ENCODE peak calls at places on chromosomes 3 and 15, in four cellular contexts. One of them, this sample, is unnamed.

GRCh38 chr3:32428092-32429068 is 36.7 kb downstream of the CMTM7 start:
- DNase-seq in mammary epithelial cell: no peak
- DNase-seq in SK-N-SH: no peak
- DNase-seq in Panc1: no peak
- DNase-seq in this sample: no peak

GRCh38 chr15:44584162-44584749 is 47.3 kb downstream of the EIF3J start:
- DNase-seq in mammary epithelial cell: peak; percentile 35
- DNase-seq in SK-N-SH: peak; percentile 43
- DNase-seq in Panc1: peak; percentile 36
- DNase-seq in this sample: no peak

GRCh38 chr15:38698215-38698614 is 133.6 kb upstream of the RASGRP1 start:
- DNase-seq in mammary epithelial cell: no peak
- DNase-seq in SK-N-SH: no peak
- DNase-seq in Panc1: no peak
- DNase-seq in this sample: no peak

GRCh38 chr3:61663728-61664492 is 102.5 kb downstream of the PTPRG start:
- DNase-seq in mammary epithelial cell: peak; percentile 71
- DNase-seq in SK-N-SH: peak; percentile 31
- DNase-seq in Panc1: no peak
- DNase-seq in this sample: no peak

GRCh38 chr3:82640254-82640653 is 878.8 kb upstream of the GBE1 start:
- DNase-seq in mammary epithelial cell: no peak
- DNase-seq in SK-N-SH: no peak
- DNase-seq in Panc1: no peak
- DNase-seq in this sample: no peak

GRCh38 chr3:66394261-66395249 is 106.3 kb downstream of the LRIG1 start:
- DNase-seq in mammary epithelial cell: no peak
- DNase-seq in SK-N-SH: no peak
- DNase-seq in Panc1: no peak
- DNase-seq in this sample: peak; percentile 58

GRCh38 chr3:113441051-113441770 is at the start of gene CFAP44:
- DNase-seq in mammary epithelial cell: peak; percentile 41
- DNase-seq in SK-N-SH: no peak
- DNase-seq in Panc1: no peak
- DNase-seq in this sample: no peak

GRCh38 chr3:168165390-168166269 is 69.9 kb upstream of the GOLIM4 start:
- DNase-seq in mammary epithelial cell: peak; percentile 53
- DNase-seq in SK-N-SH: peak; percentile 64
- DNase-seq in Panc1: peak; percentile 59
- DNase-seq in this sample: no peak

GRCh38 chr15:74327756-74328155 is 39.7 kb downstream of the CYP11A1 start:
- DNase-seq in mammary epithelial cell: no peak
- DNase-seq in SK-N-SH: no peak
- DNase-seq in Panc1: no peak
- DNase-seq in this sample: no peak

GRCh38 chr15:47756872-47757271 is 39.6 kb downstream of the SEMA6D start:
- DNase-seq in mammary epithelial cell: peak; percentile 76
- DNase-seq in SK-N-SH: no peak
- DNase-seq in Panc1: no peak
- DNase-seq in this sample: peak; percentile 15

GRCh38 chr3:127629462-127630403 is 748 bp downstream of the PODXL2 start:
- DNase-seq in mammary epithelial cell: no peak
- DNase-seq in SK-N-SH: peak; percentile 54
- DNase-seq in Panc1: no peak
- DNase-seq in this sample: no peak

GRCh38 chr3:164004205-164004604 is 1074.1 kb downstream of the SI start:
- DNase-seq in mammary epithelial cell: no peak
- DNase-seq in SK-N-SH: peak; percentile 14
- DNase-seq in Panc1: no peak
- DNase-seq in this sample: no peak

GRCh38 chr3:24377218-24377993 is 117.2 kb downstream of the THRB start:
- DNase-seq in mammary epithelial cell: no peak
- DNase-seq in SK-N-SH: no peak
- DNase-seq in Panc1: no peak
- DNase-seq in this sample: peak; percentile 19

GRCh38 chr15:71806452-71806931 is 3.9 kb upstream of the NR2E3 start:
- DNase-seq in mammary epithelial cell: peak; percentile 25
- DNase-seq in SK-N-SH: peak; percentile 73
- DNase-seq in Panc1: no peak
- DNase-seq in this sample: no peak

GRCh38 chr3:67377299-67377698 is 277.1 kb downstream of the SUCLG2 start:
- DNase-seq in mammary epithelial cell: no peak
- DNase-seq in SK-N-SH: no peak
- DNase-seq in Panc1: no peak
- DNase-seq in this sample: no peak

GRCh38 chr15:77440378-77440999 is 19.8 kb downstream of the HMG20A start:
- DNase-seq in mammary epithelial cell: peak; percentile 44
- DNase-seq in SK-N-SH: no peak
- DNase-seq in Panc1: no peak
- DNase-seq in this sample: no peak

GRCh38 chr15:77437264-77437663 is 16.6 kb downstream of the HMG20A start:
- DNase-seq in mammary epithelial cell: no peak
- DNase-seq in SK-N-SH: no peak
- DNase-seq in Panc1: no peak
- DNase-seq in this sample: no peak

DNA sequence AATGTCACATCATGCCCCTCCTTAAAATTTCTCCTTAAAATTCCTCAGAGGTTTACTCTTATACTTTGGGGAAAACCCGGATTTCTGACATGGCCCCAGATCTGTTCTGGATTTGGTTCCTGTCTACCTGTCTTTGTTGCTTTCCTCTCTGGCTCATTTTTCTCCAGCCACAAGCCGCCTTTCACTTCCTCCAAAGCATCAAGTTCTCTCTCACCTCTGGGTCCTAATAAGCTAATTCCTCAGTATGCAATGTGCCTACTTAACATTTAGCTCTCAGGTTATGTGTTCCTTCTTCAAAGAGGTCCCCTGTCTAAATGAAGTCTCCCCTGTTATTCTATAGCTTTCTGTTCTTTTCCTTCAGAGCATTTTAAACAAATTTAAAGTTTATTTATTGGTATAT is 16.1 kb downstream of the HMG20A start:
- DNase-seq in mammary epithelial cell: no peak
- DNase-seq in SK-N-SH: no peak
- DNase-seq in Panc1: no peak
- DNase-seq in this sample: no peak
- H3K4me1 ChIP-seq in mammary epithelial cell: no peaks in the 10 kb centered on the region
- H3K4me1 ChIP-seq in SK-N-SH: no peaks in the 10 kb centered on the region
- H3K4me1 ChIP-seq in Panc1: peaks cover 18% of the 10 kb centered on the region
- H3K4me1 ChIP-seq in this sample: no peaks in the 10 kb centered on the region

GRCh38 chr3:71486831-71487230 is 96.7 kb downstream of the FOXP1 start:
- DNase-seq in mammary epithelial cell: no peak
- DNase-seq in SK-N-SH: no peak
- DNase-seq in Panc1: no peak
- DNase-seq in this sample: no peak

GRCh38 chr3:71484452-71484851 is 99.1 kb downstream of the FOXP1 start:
- DNase-seq in mammary epithelial cell: no peak
- DNase-seq in SK-N-SH: no peak
- DNase-seq in Panc1: no peak
- DNase-seq in this sample: no peak

GRCh38 chr3:71482771-71483170 is 100.8 kb downstream of the FOXP1 start:
- DNase-seq in mammary epithelial cell: no peak
- DNase-seq in SK-N-SH: no peak
- DNase-seq in Panc1: no peak
- DNase-seq in this sample: no peak

GRCh38 chr3:71485903-71486302 is 97.6 kb downstream of the FOXP1 start:
- DNase-seq in mammary epithelial cell: no peak
- DNase-seq in SK-N-SH: no peak
- DNase-seq in Panc1: no peak
- DNase-seq in this sample: no peak

GRCh38 chr3:71484047-71484446 is 99.5 kb downstream of the FOXP1 start:
- DNase-seq in mammary epithelial cell: no peak
- DNase-seq in SK-N-SH: no peak
- DNase-seq in Panc1: no peak
- DNase-seq in this sample: no peak
- TF ChIP-seq CTCF in mammary epithelial cell: no peak
- TF ChIP-seq CTCF in SK-N-SH: no peak
- TF ChIP-seq CTCF in Panc1: no peak
- TF ChIP-seq CTCF in this sample: no peak

GRCh38 chr3:106341090-106341489 is 472.3 kb upstream of the CBLB start:
- DNase-seq in mammary epithelial cell: no peak
- DNase-seq in SK-N-SH: peak; percentile 78
- DNase-seq in Panc1: no peak
- DNase-seq in this sample: no peak
- H3K4me1 ChIP-seq in mammary epithelial cell: no peaks in the 10 kb centered on the region
- H3K4me1 ChIP-seq in SK-N-SH: peaks cover 5% of the 10 kb centered on the region
- H3K4me1 ChIP-seq in Panc1: no peaks in the 10 kb centered on the region
- H3K4me1 ChIP-seq in this sample: no peaks in the 10 kb centered on the region

DNA sequence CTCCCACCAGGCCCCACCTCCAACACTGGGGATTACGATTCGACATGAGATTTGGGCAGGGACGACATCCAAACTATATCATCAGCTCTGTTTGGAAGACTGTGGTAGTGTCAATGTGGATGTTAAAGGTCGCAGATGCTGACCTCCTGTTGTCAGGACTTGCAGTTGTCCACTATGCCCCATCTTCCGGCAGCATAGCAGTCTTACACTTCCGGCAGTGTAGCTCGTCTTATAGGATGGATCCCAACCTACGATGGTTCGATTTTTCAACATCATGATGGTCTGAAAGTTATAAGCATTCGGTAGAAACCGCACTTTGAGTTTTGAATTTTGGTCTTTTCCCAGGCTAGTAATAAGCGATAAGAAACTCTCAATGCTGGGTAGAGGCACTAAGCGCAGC is 20.6 kb downstream of the CLRN1 start:
- DNase-seq in mammary epithelial cell: no peak
- DNase-seq in SK-N-SH: no peak
- DNase-seq in Panc1: no peak
- DNase-seq in this sample: no peak
- TF ChIP-seq CTCF in mammary epithelial cell: no peak
- TF ChIP-seq CTCF in SK-N-SH: no peak
- TF ChIP-seq CTCF in Panc1: no peak
- TF ChIP-seq CTCF in this sample: no peak

GRCh38 chr15:64452988-64453688 is 7.2 kb upstream of the ZNF609 start:
- DNase-seq in mammary epithelial cell: no peak
- DNase-seq in SK-N-SH: no peak
- DNase-seq in Panc1: no peak
- DNase-seq in this sample: no peak

GRCh38 chr15:64456634-64457108 is 3.7 kb upstream of the ZNF609 start:
- DNase-seq in mammary epithelial cell: no peak
- DNase-seq in SK-N-SH: no peak
- DNase-seq in Panc1: no peak
- DNase-seq in this sample: no peak

GRCh38 chr15:64453689-64454037 is 6.7 kb upstream of the ZNF609 start:
- DNase-seq in mammary epithelial cell: no peak
- DNase-seq in SK-N-SH: no peak
- DNase-seq in Panc1: no peak
- DNase-seq in this sample: no peak

GRCh38 chr15:64454282-64454681 is 6.1 kb upstream of the ZNF609 start:
- DNase-seq in mammary epithelial cell: no peak
- DNase-seq in SK-N-SH: no peak
- DNase-seq in Panc1: no peak
- DNase-seq in this sample: no peak

GRCh38 chr15:64455951-64456350 is 4.4 kb upstream of the ZNF609 start:
- DNase-seq in mammary epithelial cell: no peak
- DNase-seq in SK-N-SH: no peak
- DNase-seq in Panc1: no peak
- DNase-seq in this sample: no peak
- H3K4me1 ChIP-seq in mammary epithelial cell: peaks cover 8% of the 10 kb centered on the region
- H3K4me1 ChIP-seq in SK-N-SH: peaks cover 4% of the 10 kb centered on the region
- H3K4me1 ChIP-seq in Panc1: peaks cover 11% of the 10 kb centered on the region
- H3K4me1 ChIP-seq in this sample: peaks cover 7% of the 10 kb centered on the region

GRCh38 chr3:45547764-45548683 is 46.5 kb upstream of the LIMD1 start:
- DNase-seq in mammary epithelial cell: no peak
- DNase-seq in SK-N-SH: peak; percentile 66
- DNase-seq in Panc1: no peak
- DNase-seq in this sample: no peak

GRCh38 chr3:45547202-45547701 is 47.3 kb upstream of the LIMD1 start:
- DNase-seq in mammary epithelial cell: no peak
- DNase-seq in SK-N-SH: no peak
- DNase-seq in Panc1: no peak
- DNase-seq in this sample: no peak

GRCh38 chr3:45546223-45546622 is 48.3 kb upstream of the LIMD1 start:
- DNase-seq in mammary epithelial cell: no peak
- DNase-seq in SK-N-SH: no peak
- DNase-seq in Panc1: no peak
- DNase-seq in this sample: no peak

GRCh38 chr3:45545476-45545875 is 49.1 kb upstream of the LIMD1 start:
- DNase-seq in mammary epithelial cell: no peak
- DNase-seq in SK-N-SH: no peak
- DNase-seq in Panc1: no peak
- DNase-seq in this sample: peak; percentile 33

DNA sequence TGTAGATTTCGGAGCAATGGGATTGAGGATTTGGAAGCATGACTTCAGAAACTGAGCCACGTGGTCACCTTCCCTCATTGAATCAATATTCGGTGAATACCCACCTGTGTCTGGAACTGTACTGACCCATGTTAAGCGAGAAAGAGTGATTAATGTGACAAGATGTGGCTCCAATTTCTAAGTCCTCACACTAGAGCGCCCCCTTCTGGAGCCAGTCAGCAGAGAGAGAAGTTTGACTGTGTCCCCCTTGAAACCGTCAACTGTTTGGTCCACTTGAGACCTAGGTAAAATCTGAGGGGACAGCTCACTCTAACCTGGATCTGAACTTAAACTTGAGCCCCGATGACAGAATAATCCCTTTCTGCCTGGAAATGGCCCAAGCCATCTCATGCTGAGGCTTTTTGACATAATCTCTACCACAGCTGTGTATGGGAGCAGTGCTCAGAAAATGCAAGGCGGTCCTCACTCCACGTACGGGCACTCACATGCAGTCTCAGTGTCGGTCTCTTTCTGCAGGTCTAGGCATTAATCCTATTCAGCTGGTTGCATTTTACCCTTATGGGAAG is 47.8 kb upstream of the LIMD1 start:
- DNase-seq in mammary epithelial cell: no peak
- DNase-seq in SK-N-SH: no peak
- DNase-seq in Panc1: no peak
- DNase-seq in this sample: no peak
- TF ChIP-seq CTCF in mammary epithelial cell: peak; percentile 31
- TF ChIP-seq CTCF in SK-N-SH: peak; percentile 52
- TF ChIP-seq CTCF in Panc1: peak; percentile 70
- TF ChIP-seq CTCF in this sample: no peak